ENCODE peak calls at places on chromosomes 2 and 18, in six cellular contexts. U is GM13976; T is nephron progenitor cell; Z is foreskin fibroblast; A is stimulated activated CD4-positive, alpha-beta T cell treated with anti-CD3 and anti-CD28 coated beads, Interleukin-15, amount 100 ng/mL, for 1 hour; Q is immature natural killer cell. C is an unnamed sample.

GRCh38 chr2:120914839-120915521 is 179.3 kb downstream of the GLI2 start:
- DNase-seq in U (no peak), T (peak), Z (peak), A (no peak), Q (no peak), C (no peak)

GRCh38 chr2:222891890-222892289 is 31.1 kb downstream of the ACSL3 start:
- DNase-seq in U (no peak), T (no peak), Z (peak), A (no peak), Q (no peak), C (no peak)

GRCh38 chr18:42977982-42978595 is 137.4 kb downstream of the RIT2 start:
- DNase-seq in U (no peak), T (no peak), Z (no peak), A (no peak), Q (no peak), C (no peak)

GRCh38 chr2:15665067-15665942 is 73.6 kb downstream of the DDX1 start:
- DNase-seq in U (no peak), T (no peak), Z (no peak), A (no peak), Q (no peak), C (no peak)

GRCh38 chr2:23620841-23621341 is 235.9 kb downstream of the KLHL29 start:
- DNase-seq in U (no peak), T (no peak), Z (peak), A (no peak), Q (no peak), C (no peak)

GRCh38 chr18:11807233-11807632 is 44.0 kb upstream of the CHMP1B start:
- DNase-seq in U (no peak), T (no peak), Z (no peak), A (no peak), Q (no peak), C (no peak)

GRCh38 chr2:156563994-156564753 is 128.0 kb downstream of the GPD2 start:
- DNase-seq in U (no peak), T (no peak), Z (no peak), A (no peak), Q (no peak), C (no peak)

GRCh38 chr18:41829648-41830516 is 125.2 kb upstream of the PIK3C3 start:
- DNase-seq in U (no peak), T (no peak), Z (no peak), A (no peak), Q (no peak), C (no peak)

GRCh38 chr2:25521665-25522387 is 151.6 kb downstream of the DTNB start:
- DNase-seq in U (peak), T (no peak), Z (peak), A (no peak), Q (peak), C (peak)

GRCh38 chr2:112726487-112727190 is 5.8 kb downstream of the NT5DC4 start:
- DNase-seq in U (peak), T (peak), Z (peak), A (peak), Q (peak), C (peak)

GRCh38 chr2:55111570-55112228 is 61.4 kb upstream of the RTN4 start:
- DNase-seq in U (no peak), T (peak), Z (peak), A (no peak), Q (no peak), C (no peak)

GRCh38 chr2:27747827-27748352 is 23.6 kb upstream of the MRPL33 start:
- DNase-seq in U (no peak), T (no peak), Z (no peak), A (no peak), Q (no peak), C (no peak)

GRCh38 chr2:128374711-128375413 is 56.2 kb upstream of the HS6ST1 start:
- DNase-seq in U (no peak), T (peak), Z (peak), A (no peak), Q (no peak), C (no peak)